ENCODE peak calls at places on chromosomes 6 and 20, in nine cellular contexts. One of them, this sample, is unnamed.

GRCh38 chr20:48638546-48638945 is 189.3 kb downstream of the PREX1 start:
- DNase-seq in HepG2: no peak
- DNase-seq in GM23248: peak; percentile 28
- DNase-seq in endothelial cell of umbilical vein: peak; percentile 73
- DNase-seq in neural progenitor cell: no peak
- DNase-seq in mammary epithelial cell: peak; percentile 14
- DNase-seq in fibroblast of lung: peak; percentile 68
- DNase-seq in GM23338: no peak
- DNase-seq in PC-3: peak; percentile 59
- DNase-seq in this sample: peak; percentile 76

GRCh38 chr6:3729603-3730344 is 21.7 kb downstream of the PXDC1 start:
- DNase-seq in HepG2: no peak
- DNase-seq in GM23248: no peak
- DNase-seq in mammary epithelial cell: no peak
- DNase-seq in neural progenitor cell: no peak
- DNase-seq in GM23338: no peak
- DNase-seq in fibroblast of lung: no peak
- DNase-seq in PC-3: no peak
- DNase-seq in endothelial cell of umbilical vein: no peak
- DNase-seq in this sample: no peak

GRCh38 chr6:51841656-51842055 is 245.8 kb downstream of the PKHD1 start:
- DNase-seq in HepG2: no peak
- DNase-seq in neural progenitor cell: peak; percentile 56
- DNase-seq in GM23248: no peak
- DNase-seq in PC-3: no peak
- DNase-seq in fibroblast of lung: no peak
- DNase-seq in mammary epithelial cell: no peak
- DNase-seq in GM23338: peak; percentile 32
- DNase-seq in endothelial cell of umbilical vein: no peak
- DNase-seq in this sample: no peak

GRCh38 chr20:36543187-36544133 is 2.1 kb downstream of the MYL9 start:
- DNase-seq in fibroblast of lung: peak; percentile 83
- DNase-seq in GM23338: no peak
- DNase-seq in GM23248: peak; percentile 92
- DNase-seq in neural progenitor cell: no peak
- DNase-seq in PC-3: no peak
- DNase-seq in endothelial cell of umbilical vein: no peak
- DNase-seq in HepG2: no peak
- DNase-seq in mammary epithelial cell: no peak
- DNase-seq in this sample: no peak

GRCh38 chr6:163944897-163945296 is 530.4 kb downstream of the QKI start:
- DNase-seq in HepG2: no peak
- DNase-seq in endothelial cell of umbilical vein: no peak
- DNase-seq in fibroblast of lung: no peak
- DNase-seq in mammary epithelial cell: no peak
- DNase-seq in GM23248: no peak
- DNase-seq in PC-3: no peak
- DNase-seq in neural progenitor cell: peak; percentile 58
- DNase-seq in GM23338: no peak
- DNase-seq in this sample: no peak

GRCh38 chr20:57810511-57811372 is 100.9 kb upstream of the PMEPA1 start:
- DNase-seq in mammary epithelial cell: peak; percentile 73
- DNase-seq in endothelial cell of umbilical vein: no peak
- DNase-seq in GM23248: no peak
- DNase-seq in GM23338: peak; percentile 11
- DNase-seq in fibroblast of lung: no peak
- DNase-seq in HepG2: peak; percentile 32
- DNase-seq in PC-3: peak; percentile 50
- DNase-seq in neural progenitor cell: peak; percentile 33
- DNase-seq in this sample: peak; percentile 91

GRCh38 chr6:95087394-95088097 is 489.8 kb upstream of the MANEA start:
- DNase-seq in GM23338: no peak
- DNase-seq in fibroblast of lung: peak; percentile 96
- DNase-seq in neural progenitor cell: no peak
- DNase-seq in HepG2: peak; percentile 1
- DNase-seq in mammary epithelial cell: peak; percentile 86
- DNase-seq in GM23248: peak; percentile 90
- DNase-seq in PC-3: peak; percentile 71
- DNase-seq in endothelial cell of umbilical vein: no peak
- DNase-seq in this sample: peak; percentile 19

GRCh38 chr6:4727671-4728435 is 48.4 kb upstream of the CDYL start:
- DNase-seq in GM23248: peak; percentile 67
- DNase-seq in endothelial cell of umbilical vein: no peak
- DNase-seq in HepG2: peak; percentile 69
- DNase-seq in neural progenitor cell: no peak
- DNase-seq in PC-3: peak; percentile 28
- DNase-seq in mammary epithelial cell: no peak
- DNase-seq in GM23338: peak; percentile 31
- DNase-seq in fibroblast of lung: no peak
- DNase-seq in this sample: peak; percentile 53

GRCh38 chr6:22612241-22612640 is 42.9 kb downstream of the HDGFL1 start:
- DNase-seq in mammary epithelial cell: no peak
- DNase-seq in endothelial cell of umbilical vein: peak; percentile 64
- DNase-seq in neural progenitor cell: no peak
- DNase-seq in HepG2: no peak
- DNase-seq in fibroblast of lung: peak; percentile 36
- DNase-seq in PC-3: no peak
- DNase-seq in GM23248: no peak
- DNase-seq in GM23338: no peak
- DNase-seq in this sample: no peak

GRCh38 chr6:41775293-41775882 is 4.3 kb downstream of the FRS3 start:
- DNase-seq in neural progenitor cell: no peak
- DNase-seq in endothelial cell of umbilical vein: no peak
- DNase-seq in fibroblast of lung: no peak
- DNase-seq in GM23248: no peak
- DNase-seq in GM23338: no peak
- DNase-seq in PC-3: no peak
- DNase-seq in mammary epithelial cell: no peak
- DNase-seq in HepG2: no peak
- DNase-seq in this sample: no peak

GRCh38 chr6:158737082-158737709 is 82.0 kb downstream of the EZR start:
- DNase-seq in mammary epithelial cell: no peak
- DNase-seq in fibroblast of lung: no peak
- DNase-seq in GM23248: no peak
- DNase-seq in HepG2: no peak
- DNase-seq in GM23338: no peak
- DNase-seq in PC-3: no peak
- DNase-seq in neural progenitor cell: no peak
- DNase-seq in endothelial cell of umbilical vein: no peak
- DNase-seq in this sample: no peak

GRCh38 chr6:11810854-11811643 is 32.4 kb upstream of the ADTRP start:
- DNase-seq in endothelial cell of umbilical vein: no peak
- DNase-seq in HepG2: no peak
- DNase-seq in GM23248: peak; percentile 81
- DNase-seq in neural progenitor cell: no peak
- DNase-seq in mammary epithelial cell: no peak
- DNase-seq in GM23338: no peak
- DNase-seq in fibroblast of lung: no peak
- DNase-seq in PC-3: no peak
- DNase-seq in this sample: no peak
- H3K4me1 ChIP-seq in endothelial cell of umbilical vein: no peaks in the 10 kb centered on the region
- H3K4me1 ChIP-seq in HepG2: no peaks in the 10 kb centered on the region
- H3K4me1 ChIP-seq in GM23248: peaks cover 36% of the 10 kb centered on the region
- H3K4me1 ChIP-seq in neural progenitor cell: peaks cover 6% of the 10 kb centered on the region
- H3K4me1 ChIP-seq in mammary epithelial cell: peaks cover 54% of the 10 kb centered on the region
- H3K4me1 ChIP-seq in GM23338: no peaks in the 10 kb centered on the region
- H3K4me1 ChIP-seq in fibroblast of lung: no peaks in the 10 kb centered on the region
- H3K4me1 ChIP-seq in PC-3: peaks cover 12% of the 10 kb centered on the region
- H3K4me1 ChIP-seq in this sample: peaks cover 11% of the 10 kb centered on the region

DNA sequence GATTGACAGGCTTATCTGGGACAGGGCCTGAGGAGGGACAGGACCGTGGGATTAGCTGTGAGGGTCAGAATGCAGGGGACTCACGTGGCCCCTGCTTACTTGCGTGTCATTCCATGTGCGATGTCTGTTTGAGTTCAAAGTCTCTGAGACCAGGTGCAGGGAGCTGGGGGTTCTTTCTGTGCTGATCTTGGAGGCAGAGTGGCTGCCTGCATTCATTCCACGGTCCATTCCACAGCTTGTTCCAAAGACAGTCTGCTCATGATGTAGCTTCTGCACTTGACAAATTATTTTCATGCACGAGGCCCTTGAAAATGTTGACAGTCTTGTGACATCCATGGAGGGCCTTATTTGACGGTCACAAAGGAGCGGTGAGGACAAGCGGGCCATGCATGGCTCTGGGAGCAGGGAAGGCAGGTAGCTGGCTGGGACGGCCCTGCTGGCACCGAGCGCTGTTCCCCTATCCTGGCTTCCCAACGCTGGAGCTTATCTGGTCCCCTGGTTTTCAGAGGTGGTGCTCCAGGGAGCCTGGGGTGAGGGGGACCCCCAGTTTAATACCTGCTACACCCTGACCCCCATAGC is 156.3 kb upstream of the RNF24 start:
- DNase-seq in neural progenitor cell: peak; percentile 40
- DNase-seq in PC-3: no peak
- DNase-seq in endothelial cell of umbilical vein: peak; percentile 29
- DNase-seq in fibroblast of lung: no peak
- DNase-seq in mammary epithelial cell: no peak
- DNase-seq in GM23338: peak; percentile 41
- DNase-seq in HepG2: peak; percentile 98
- DNase-seq in GM23248: peak; percentile 26
- DNase-seq in this sample: no peak
- H2AFZ ChIP-seq in neural progenitor cell: peak overlapping the region; percentile 81
- H2AFZ ChIP-seq in PC-3: peak overlapping the region; percentile 8
- H2AFZ ChIP-seq in endothelial cell of umbilical vein: peak overlapping the region; percentile 35
- H2AFZ ChIP-seq in fibroblast of lung: no peak overlapping the region
- H2AFZ ChIP-seq in mammary epithelial cell: peak overlapping the region; percentile 88
- H2AFZ ChIP-seq in GM23338: peak overlapping the region; percentile 91
- H2AFZ ChIP-seq in HepG2: no peak overlapping the region
- H2AFZ ChIP-seq in GM23248: peak overlapping the region; percentile 78
- H2AFZ ChIP-seq in this sample: peak overlapping the region; percentile 79

GRCh38 chr6:151324079-151324825 is 67.1 kb downstream of the ZBTB2 start:
- DNase-seq in mammary epithelial cell: peak; percentile 62
- DNase-seq in neural progenitor cell: peak; percentile 86
- DNase-seq in GM23338: peak; percentile 91
- DNase-seq in HepG2: peak; percentile 69
- DNase-seq in endothelial cell of umbilical vein: peak; percentile 94
- DNase-seq in PC-3: peak; percentile 88
- DNase-seq in fibroblast of lung: peak; percentile 92
- DNase-seq in GM23248: peak; percentile 93
- DNase-seq in this sample: peak; percentile 74

GRCh38 chr6:151322570-151322969 is 68.8 kb downstream of the ZBTB2 start:
- DNase-seq in GM23248: no peak
- DNase-seq in neural progenitor cell: no peak
- DNase-seq in fibroblast of lung: no peak
- DNase-seq in PC-3: peak; percentile 28
- DNase-seq in GM23338: no peak
- DNase-seq in HepG2: peak; percentile 45
- DNase-seq in mammary epithelial cell: peak; percentile 9
- DNase-seq in endothelial cell of umbilical vein: no peak
- DNase-seq in this sample: no peak

GRCh38 chr6:151327079-151327478 is 64.3 kb downstream of the ZBTB2 start:
- DNase-seq in GM23338: no peak
- DNase-seq in neural progenitor cell: no peak
- DNase-seq in endothelial cell of umbilical vein: no peak
- DNase-seq in mammary epithelial cell: no peak
- DNase-seq in GM23248: no peak
- DNase-seq in fibroblast of lung: no peak
- DNase-seq in PC-3: no peak
- DNase-seq in HepG2: no peak
- DNase-seq in this sample: no peak

GRCh38 chr6:151321438-151321837 is 69.9 kb downstream of the ZBTB2 start:
- DNase-seq in PC-3: no peak
- DNase-seq in GM23248: no peak
- DNase-seq in GM23338: no peak
- DNase-seq in fibroblast of lung: no peak
- DNase-seq in endothelial cell of umbilical vein: no peak
- DNase-seq in HepG2: no peak
- DNase-seq in neural progenitor cell: no peak
- DNase-seq in mammary epithelial cell: no peak
- DNase-seq in this sample: no peak

GRCh38 chr6:151325075-151326050 is 66.0 kb downstream of the ZBTB2 start:
- DNase-seq in neural progenitor cell: peak; percentile 68
- DNase-seq in GM23338: peak; percentile 75
- DNase-seq in endothelial cell of umbilical vein: peak; percentile 89
- DNase-seq in mammary epithelial cell: peak; percentile 60
- DNase-seq in fibroblast of lung: peak; percentile 87
- DNase-seq in GM23248: peak; percentile 87
- DNase-seq in PC-3: peak; percentile 68
- DNase-seq in HepG2: peak; percentile 62
- DNase-seq in this sample: peak; percentile 51
- TF ChIP-seq EZH2 in neural progenitor cell: no peak
- TF ChIP-seq EZH2 in GM23338: no peak
- TF ChIP-seq EZH2 in endothelial cell of umbilical vein: no peak
- TF ChIP-seq EZH2 in mammary epithelial cell: no peak
- TF ChIP-seq EZH2 in fibroblast of lung: no peak
- TF ChIP-seq EZH2 in GM23248: no peak
- TF ChIP-seq EZH2 in PC-3: no peak
- TF ChIP-seq EZH2 in HepG2: no peak
- TF ChIP-seq EZH2 in this sample: no peak

GRCh38 chr6:7216941-7217621 is 95.9 kb downstream of the SSR1 start:
- DNase-seq in HepG2: no peak
- DNase-seq in fibroblast of lung: peak; percentile 28
- DNase-seq in mammary epithelial cell: peak; percentile 64
- DNase-seq in endothelial cell of umbilical vein: no peak
- DNase-seq in GM23338: peak; percentile 54
- DNase-seq in GM23248: no peak
- DNase-seq in PC-3: no peak
- DNase-seq in neural progenitor cell: peak; percentile 82
- DNase-seq in this sample: peak; percentile 34

GRCh38 chr6:7213416-7213815 is 99.6 kb downstream of the SSR1 start:
- DNase-seq in endothelial cell of umbilical vein: no peak
- DNase-seq in mammary epithelial cell: no peak
- DNase-seq in GM23338: no peak
- DNase-seq in HepG2: no peak
- DNase-seq in GM23248: no peak
- DNase-seq in PC-3: no peak
- DNase-seq in fibroblast of lung: no peak
- DNase-seq in neural progenitor cell: no peak
- DNase-seq in this sample: no peak

GRCh38 chr6:7214400-7214940 is 98.5 kb downstream of the SSR1 start:
- DNase-seq in PC-3: no peak
- DNase-seq in neural progenitor cell: no peak
- DNase-seq in endothelial cell of umbilical vein: no peak
- DNase-seq in GM23338: no peak
- DNase-seq in fibroblast of lung: no peak
- DNase-seq in HepG2: no peak
- DNase-seq in mammary epithelial cell: no peak
- DNase-seq in GM23248: no peak
- DNase-seq in this sample: no peak

GRCh38 chr6:7215798-7216231 is 97.2 kb downstream of the SSR1 start:
- DNase-seq in fibroblast of lung: no peak
- DNase-seq in HepG2: no peak
- DNase-seq in GM23338: no peak
- DNase-seq in neural progenitor cell: no peak
- DNase-seq in GM23248: no peak
- DNase-seq in endothelial cell of umbilical vein: no peak
- DNase-seq in mammary epithelial cell: no peak
- DNase-seq in PC-3: no peak
- DNase-seq in this sample: no peak

DNA sequence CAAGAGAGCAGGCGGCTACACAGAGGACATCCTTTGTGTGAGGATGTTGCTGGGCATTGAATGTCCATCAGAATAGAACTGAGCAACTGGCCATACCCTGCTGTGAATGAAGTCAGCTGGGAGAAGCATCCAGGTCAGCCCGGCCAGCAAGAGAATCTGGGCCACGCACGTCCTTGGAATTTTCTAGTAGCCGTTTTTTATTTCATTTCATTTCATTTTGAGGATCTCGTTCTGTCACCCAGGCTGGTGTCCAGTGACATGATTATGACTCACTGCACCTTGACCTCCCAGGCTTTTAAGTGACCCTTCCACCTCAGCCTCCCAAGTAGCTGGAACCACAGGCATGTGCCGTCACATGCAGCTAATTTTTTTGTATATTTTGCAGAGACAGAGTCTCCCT is 97.9 kb downstream of the SSR1 start:
- DNase-seq in GM23338: no peak
- DNase-seq in PC-3: no peak
- DNase-seq in fibroblast of lung: peak; percentile 75
- DNase-seq in mammary epithelial cell: no peak
- DNase-seq in GM23248: no peak
- DNase-seq in HepG2: peak; percentile 46
- DNase-seq in endothelial cell of umbilical vein: no peak
- DNase-seq in neural progenitor cell: no peak
- DNase-seq in this sample: no peak
- H3K4me1 ChIP-seq in GM23338: no peaks in the 10 kb centered on the region
- H3K4me1 ChIP-seq in PC-3: peaks cover 6% of the 10 kb centered on the region
- H3K4me1 ChIP-seq in fibroblast of lung: peaks cover 29% of the 10 kb centered on the region
- H3K4me1 ChIP-seq in mammary epithelial cell: peaks cover 42% of the 10 kb centered on the region
- H3K4me1 ChIP-seq in GM23248: peaks cover 5% of the 10 kb centered on the region
- H3K4me1 ChIP-seq in HepG2: peaks cover 32% of the 10 kb centered on the region
- H3K4me1 ChIP-seq in endothelial cell of umbilical vein: no peaks in the 10 kb centered on the region
- H3K4me1 ChIP-seq in neural progenitor cell: peaks cover 27% of the 10 kb centered on the region
- H3K4me1 ChIP-seq in this sample: peaks cover 7% of the 10 kb centered on the region